ENCODE peak calls at places on chromosomes 6 and 20, in four cellular contexts. M, D, I and S are unnamed samples.

GRCh38 chr20:11755071-11755881 is 162.4 kb upstream of the BTBD3 start:
- DNase-seq in I (no peak), D (no peak), M (no peak), S (no peak)

GRCh38 chr6:56655996-56656395 is 13.3 kb upstream of the DST start:
- DNase-seq in M (peak; percentile 62), D (no peak), I (peak; percentile 18), S (no peak)

GRCh38 chr6:161105408-161105807 is 113.8 kb downstream of the MAP3K4 start:
- DNase-seq in D (no peak), M (no peak), I (no peak), S (no peak)

GRCh38 chr6:117601811-117602150 is 530 bp downstream of the GOPC start:
- DNase-seq in D (no peak), I (peak; percentile 18), M (no peak), S (no peak)

GRCh38 chr20:63741676-63742380 is 2.3 kb downstream of the SLC2A4RG start:
- DNase-seq in I (peak; percentile 5), M (no peak), D (no peak), S (no peak)

GRCh38 chr20:46959081-46959692 is 64.5 kb downstream of the EYA2 start:
- DNase-seq in I (no peak), D (no peak), M (peak; percentile 59), S (no peak)

GRCh38 chr6:147834377-147834776 is 325.9 kb downstream of the SAMD5 start:
- DNase-seq in M (no peak), I (no peak), D (no peak), S (no peak)

GRCh38 chr20:25320035-25320800 is 70.4 kb downstream of the ABHD12 start:
- DNase-seq in I (no peak), M (no peak), D (no peak), S (peak; percentile 3)

GRCh38 chr6:113954653-113955052 is 16.3 kb downstream of the HDAC2 start:
- DNase-seq in I (no peak), M (no peak), D (no peak), S (no peak)

GRCh38 chr20:53827996-53828672 is 234.5 kb upstream of the ZNF217 start:
- DNase-seq in I (no peak), D (no peak), M (no peak), S (no peak)

GRCh38 chr6:151963001-151963400 is 155.5 kb downstream of the ESR1 start:
- DNase-seq in I (no peak), D (no peak), M (no peak), S (no peak)

GRCh38 chr20:49151437-49151836 is 36.7 kb downstream of the STAU1 start:
- DNase-seq in I (no peak), M (no peak), D (no peak), S (no peak)

GRCh38 chr20:52033313-52033712 is 158.3 kb downstream of the ZFP64 start:
- DNase-seq in M (no peak), I (no peak), D (no peak), S (no peak)

GRCh38 chr20:48898210-48898609 is 23.3 kb upstream of the ARFGEF2 start:
- DNase-seq in M (no peak), I (no peak), D (no peak), S (no peak)

GRCh38 chr6:168180548-168181011 is 101.6 kb upstream of the FRMD1 start:
- DNase-seq in D (peak; percentile 2), I (no peak), M (no peak), S (no peak)

GRCh38 chr20:58133020-58133419 is 95.4 kb downstream of the ANKRD60 start:
- DNase-seq in I (no peak), M (no peak), D (no peak), S (no peak)

GRCh38 chr6:45577836-45578504 is 200.2 kb upstream of the SUPT3H start:
- DNase-seq in M (no peak), I (no peak), D (no peak), S (no peak)

GRCh38 chr20:13147071-13147961 is 73.8 kb upstream of the ISM1 start:
- DNase-seq in D (no peak), M (no peak), I (no peak), S (no peak)

GRCh38 chr6:109187399-109188114 is 92.2 kb downstream of the CEP57L1 start:
- DNase-seq in D (no peak), M (peak; percentile 25), I (peak; percentile 56), S (peak; percentile 70)

GRCh38 chr6:136962661-136963060 is 40.6 kb downstream of the SLC35D3 start:
- DNase-seq in D (no peak), M (no peak), I (no peak), S (no peak)

GRCh38 chr6:73309784-73310502 is 44.1 kb downstream of the DPPA5 start:
- DNase-seq in M (no peak), D (no peak), I (peak; percentile 85), S (peak; percentile 68)

GRCh38 chr6:17768881-17769280 is 62.2 kb upstream of the NUP153 start:
- DNase-seq in M (no peak), I (no peak), D (no peak), S (no peak)

GRCh38 chr20:45968081-45968671 is 3.8 kb downstream of the ZNF335 start:
- DNase-seq in D (no peak), I (no peak), M (no peak), S (no peak)

GRCh38 chr6:3294921-3295871 is 36.4 kb downstream of the PSMG4 start:
- DNase-seq in D (no peak), M (peak; percentile 25), I (no peak), S (peak; percentile 45)

GRCh38 chr20:36544134-36545018 is 3.1 kb downstream of the MYL9 start:
- DNase-seq in I (no peak), M (no peak), D (no peak), S (no peak)

GRCh38 chr6:89378628-89379027 is 26.1 kb upstream of the UBE2J1 start:
- DNase-seq in I (no peak), D (no peak), M (no peak), S (no peak)

GRCh38 chr6:89371849-89372505 is 19.5 kb upstream of the UBE2J1 start:
- DNase-seq in M (peak; percentile 47), D (no peak), I (peak; percentile 76), S (peak; percentile 90)

GRCh38 chr6:89372506-89372901 is 20.0 kb upstream of the UBE2J1 start:
- DNase-seq in M (no peak), D (no peak), I (no peak), S (no peak)

GRCh38 chr6:89375902-89376301 is 23.4 kb upstream of the UBE2J1 start:
- DNase-seq in D (no peak), M (no peak), I (no peak), S (no peak)

GRCh38 chr6:89375427-89375868 is 22.9 kb upstream of the UBE2J1 start:
- DNase-seq in I (no peak), M (peak; percentile 80), D (no peak), S (peak; percentile 87)
- TF ChIP-seq TCF7 in I (no peak), M (no peak), D (no peak), S (no peak)

GRCh38 chr6:82781805-82782204 is 283.8 kb downstream of the UBE3D start:
- DNase-seq in D (no peak), I (no peak), M (no peak), S (no peak)

GRCh38 chr6:82775989-82776388 is 289.7 kb downstream of the UBE3D start:
- DNase-seq in D (no peak), I (no peak), M (no peak), S (no peak)

GRCh38 chr6:82783587-82784253 is 281.9 kb downstream of the UBE3D start:
- DNase-seq in M (peak; percentile 2), I (peak; percentile 14), D (no peak), S (no peak)

GRCh38 chr6:82778985-82779384 is 286.7 kb downstream of the UBE3D start:
- DNase-seq in D (no peak), I (no peak), M (no peak), S (no peak)

GRCh38 chr6:82780334-82780733 is 285.3 kb downstream of the UBE3D start:
- DNase-seq in M (no peak), D (no peak), I (no peak), S (no peak)
- TF ChIP-seq TCF7 in M (no peak), D (no peak), I (no peak), S (no peak)

DNA sequence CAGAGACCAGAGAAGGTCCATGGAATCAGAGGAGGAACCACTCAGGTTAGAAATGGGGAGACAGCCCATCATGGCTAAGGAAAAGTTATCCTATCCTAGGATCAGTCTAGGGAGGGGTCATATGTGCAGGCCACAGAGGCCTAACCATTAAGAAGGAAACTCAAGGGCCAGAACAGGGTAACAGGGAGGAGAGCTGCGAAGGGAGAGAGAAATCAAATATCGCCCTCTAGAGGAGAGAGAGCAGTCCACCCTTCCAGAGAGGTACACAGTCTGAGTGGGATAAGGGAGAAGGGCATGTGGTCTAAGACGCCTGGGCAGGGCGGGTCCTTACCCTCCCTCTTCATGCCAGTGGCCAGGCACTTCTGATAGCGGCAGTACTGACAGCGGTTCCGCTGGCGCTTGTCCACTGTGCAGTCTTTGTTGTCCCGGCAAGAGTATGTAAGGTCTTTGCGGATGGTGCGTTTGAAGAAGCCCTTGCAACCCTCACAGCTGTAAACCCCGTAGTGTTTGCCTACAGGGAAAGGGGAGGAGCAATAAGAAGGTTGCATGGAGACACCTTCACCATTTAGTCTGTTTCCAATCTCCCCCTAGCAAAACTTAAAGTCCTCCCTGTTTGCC is 2.9 kb downstream of the RXRB start:
- DNase-seq in I (peak; percentile 80), D (no peak), M (peak; percentile 80), S (peak; percentile 44)
- TF ChIP-seq TCF7 in I (no peak), D (no peak), M (peak; percentile 58), S (no peak)

GRCh38 chr6:110529355-110529754 is 52.9 kb upstream of the SLC22A16 start:
- DNase-seq in D (no peak), M (no peak), I (no peak), S (no peak)
- TF ChIP-seq TCF7 in D (no peak), M (no peak), I (no peak), S (no peak)

GRCh38 chr20:31670371-31671228 is 32.9 kb downstream of the COX4I2 start:
- DNase-seq in D (no peak), M (no peak), I (peak; percentile 68), S (no peak)
- TF ChIP-seq TCF7 in D (no peak), M (no peak), I (no peak), S (no peak)

DNA sequence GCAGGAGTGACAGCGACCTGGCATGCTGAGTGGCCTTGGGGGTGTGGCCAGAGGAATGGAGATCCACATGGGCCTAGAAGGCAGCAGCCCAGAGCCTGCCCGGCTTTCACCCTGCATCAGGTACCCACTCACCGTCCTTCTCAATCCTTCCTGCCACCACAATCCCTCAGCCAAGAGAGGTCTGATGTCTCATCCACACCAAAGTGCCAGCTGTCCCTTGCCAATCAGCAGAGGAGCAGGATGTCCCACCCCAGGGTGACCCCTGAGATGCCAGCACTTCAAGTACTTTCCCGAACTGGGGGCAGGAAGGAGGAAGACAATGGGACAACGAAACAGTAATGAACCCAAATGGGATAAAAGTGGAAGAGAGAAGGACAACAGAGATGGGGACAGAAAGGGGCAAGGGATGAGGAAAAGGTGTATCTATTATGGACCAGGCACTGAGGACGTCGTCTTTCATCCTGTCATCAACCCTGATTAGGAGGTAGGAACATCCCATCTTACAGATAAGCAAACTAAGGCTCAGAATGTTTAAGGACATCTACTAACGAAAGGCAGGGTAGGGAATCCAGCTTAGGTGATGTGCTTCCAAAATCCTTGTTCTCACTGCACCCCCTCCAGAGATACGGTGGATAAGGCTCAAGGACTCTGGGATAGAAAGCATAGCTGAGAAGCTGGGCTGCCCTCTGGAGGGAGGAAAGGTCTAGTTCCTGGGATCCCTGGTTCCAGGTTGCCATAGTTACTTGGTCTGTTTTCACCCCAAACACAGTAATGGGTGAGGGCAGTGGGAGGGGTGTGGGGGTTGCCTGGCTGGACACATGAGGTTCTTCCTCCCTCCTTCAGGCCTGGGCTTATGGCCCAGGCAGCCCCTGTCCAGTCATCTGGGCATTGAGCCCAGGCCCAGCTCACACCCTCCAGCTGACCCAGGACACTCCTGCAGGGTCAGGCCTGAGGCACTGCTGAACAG is 4.5 kb upstream of the TNXB start:
- DNase-seq in M (peak; percentile 80), I (peak; percentile 63), D (no peak), S (peak; percentile 70)
- TF ChIP-seq TCF7 in M (no peak), I (no peak), D (no peak), S (no peak)